ENCODE peak calls at places on chromosomes 6 and 20, in nine cellular contexts. One of them, this sample, is unnamed. For H3K36me3, the result is how much of the 10 kb centered on the place peaks cover.

GRCh38 chr6:10521104-10521808 is at the start of gene GCNT2:
- DNase-seq in cardiac muscle cell: peak
- DNase-seq in effector memory CD4-positive, alpha-beta T cell: no peak
- DNase-seq in IMR-90: peak
- DNase-seq in aorta: no peak
- DNase-seq in suprapubic skin: no peak
- DNase-seq in lung: peak
- DNase-seq in tibial artery: no peak
- DNase-seq in H1: peak
- DNase-seq in this sample: peak

GRCh38 chr6:147322299-147323162 is 118.3 kb downstream of the STXBP5 start:
- DNase-seq in cardiac muscle cell: peak
- DNase-seq in effector memory CD4-positive, alpha-beta T cell: no peak
- DNase-seq in IMR-90: peak
- DNase-seq in aorta: no peak
- DNase-seq in suprapubic skin: no peak
- DNase-seq in lung: no peak
- DNase-seq in tibial artery: no peak
- DNase-seq in H1: no peak
- DNase-seq in this sample: no peak

GRCh38 chr20:37007898-37008649 is 56.6 kb upstream of the SAMHD1 start:
- DNase-seq in cardiac muscle cell: peak
- DNase-seq in effector memory CD4-positive, alpha-beta T cell: no peak
- DNase-seq in IMR-90: peak
- DNase-seq in aorta: no peak
- DNase-seq in suprapubic skin: no peak
- DNase-seq in lung: no peak
- DNase-seq in tibial artery: no peak
- DNase-seq in H1: no peak
- DNase-seq in this sample: no peak

GRCh38 chr6:42726026-42726425 is 3.6 kb upstream of the PRPH2 start:
- DNase-seq in cardiac muscle cell: no peak
- DNase-seq in effector memory CD4-positive, alpha-beta T cell: no peak
- DNase-seq in IMR-90: no peak
- DNase-seq in aorta: no peak
- DNase-seq in suprapubic skin: no peak
- DNase-seq in lung: no peak
- DNase-seq in tibial artery: no peak
- DNase-seq in H1: no peak
- DNase-seq in this sample: no peak

GRCh38 chr20:12723811-12724210 is 285.0 kb upstream of the SPTLC3 start:
- DNase-seq in cardiac muscle cell: no peak
- DNase-seq in effector memory CD4-positive, alpha-beta T cell: no peak
- DNase-seq in IMR-90: no peak
- DNase-seq in aorta: no peak
- DNase-seq in suprapubic skin: no peak
- DNase-seq in lung: no peak
- DNase-seq in tibial artery: no peak
- DNase-seq in H1: no peak
- DNase-seq in this sample: no peak

GRCh38 chr20:3836132-3836531 is 10.5 kb upstream of the MAVS start:
- DNase-seq in cardiac muscle cell: no peak
- DNase-seq in effector memory CD4-positive, alpha-beta T cell: no peak
- DNase-seq in IMR-90: no peak
- DNase-seq in aorta: no peak
- DNase-seq in suprapubic skin: no peak
- DNase-seq in lung: no peak
- DNase-seq in tibial artery: no peak
- DNase-seq in H1: no peak
- DNase-seq in this sample: no peak

GRCh38 chr6:83221886-83222479 is 28.8 kb downstream of the RWDD2A start:
- DNase-seq in cardiac muscle cell: peak
- DNase-seq in effector memory CD4-positive, alpha-beta T cell: no peak
- DNase-seq in IMR-90: peak
- DNase-seq in aorta: no peak
- DNase-seq in suprapubic skin: no peak
- DNase-seq in lung: no peak
- DNase-seq in tibial artery: no peak
- DNase-seq in H1: no peak
- DNase-seq in this sample: no peak

GRCh38 chr6:97437087-97437486 is 154.1 kb upstream of the MMS22L start:
- DNase-seq in cardiac muscle cell: peak
- DNase-seq in effector memory CD4-positive, alpha-beta T cell: no peak
- DNase-seq in IMR-90: peak
- DNase-seq in aorta: no peak
- DNase-seq in suprapubic skin: no peak
- DNase-seq in lung: no peak
- DNase-seq in tibial artery: no peak
- DNase-seq in H1: no peak
- DNase-seq in this sample: peak

GRCh38 chr6:18034798-18035202 is 47.4 kb upstream of the KIF13A start:
- DNase-seq in cardiac muscle cell: peak
- DNase-seq in effector memory CD4-positive, alpha-beta T cell: no peak
- DNase-seq in IMR-90: peak
- DNase-seq in aorta: no peak
- DNase-seq in suprapubic skin: no peak
- DNase-seq in lung: no peak
- DNase-seq in tibial artery: no peak
- DNase-seq in H1: no peak
- DNase-seq in this sample: no peak

GRCh38 chr6:101392561-101393230 is 812 bp upstream of the GRIK2 start:
- DNase-seq in cardiac muscle cell: no peak
- DNase-seq in effector memory CD4-positive, alpha-beta T cell: no peak
- DNase-seq in IMR-90: no peak
- DNase-seq in aorta: no peak
- DNase-seq in suprapubic skin: no peak
- DNase-seq in lung: no peak
- DNase-seq in tibial artery: no peak
- DNase-seq in H1: no peak
- DNase-seq in this sample: no peak

GRCh38 chr6:101396552-101397173 is 3.2 kb downstream of the GRIK2 start:
- DNase-seq in cardiac muscle cell: peak
- DNase-seq in effector memory CD4-positive, alpha-beta T cell: no peak
- DNase-seq in IMR-90: peak
- DNase-seq in aorta: peak
- DNase-seq in suprapubic skin: no peak
- DNase-seq in lung: peak
- DNase-seq in tibial artery: no peak
- DNase-seq in H1: no peak
- DNase-seq in this sample: no peak

GRCh38 chr6:101395345-101395744 is 1.8 kb downstream of the GRIK2 start:
- DNase-seq in cardiac muscle cell: no peak
- DNase-seq in effector memory CD4-positive, alpha-beta T cell: no peak
- DNase-seq in IMR-90: no peak
- DNase-seq in aorta: no peak
- DNase-seq in suprapubic skin: no peak
- DNase-seq in lung: no peak
- DNase-seq in tibial artery: no peak
- DNase-seq in H1: no peak
- DNase-seq in this sample: no peak

GRCh38 chr6:101393291-101394251 is at the start of gene GRIK2:
- DNase-seq in cardiac muscle cell: peak
- DNase-seq in effector memory CD4-positive, alpha-beta T cell: no peak
- DNase-seq in IMR-90: peak
- DNase-seq in aorta: no peak
- DNase-seq in suprapubic skin: no peak
- DNase-seq in lung: no peak
- DNase-seq in tibial artery: no peak
- DNase-seq in H1: no peak
- DNase-seq in this sample: no peak

GRCh38 chr6:101391772-101392560 is 1.5 kb upstream of the GRIK2 start:
- DNase-seq in cardiac muscle cell: no peak
- DNase-seq in effector memory CD4-positive, alpha-beta T cell: no peak
- DNase-seq in IMR-90: no peak
- DNase-seq in aorta: no peak
- DNase-seq in suprapubic skin: no peak
- DNase-seq in lung: no peak
- DNase-seq in tibial artery: no peak
- DNase-seq in H1: no peak
- DNase-seq in this sample: no peak
- H3K4me3 ChIP-seq in cardiac muscle cell: no peak
- H3K4me3 ChIP-seq in effector memory CD4-positive, alpha-beta T cell: no peak
- H3K4me3 ChIP-seq in IMR-90: peak
- H3K4me3 ChIP-seq in aorta: no peak
- H3K4me3 ChIP-seq in suprapubic skin: peak
- H3K4me3 ChIP-seq in lung: no peak
- H3K4me3 ChIP-seq in tibial artery: no peak
- H3K4me3 ChIP-seq in H1: peak
- H3K4me3 ChIP-seq in this sample: peak

DNA sequence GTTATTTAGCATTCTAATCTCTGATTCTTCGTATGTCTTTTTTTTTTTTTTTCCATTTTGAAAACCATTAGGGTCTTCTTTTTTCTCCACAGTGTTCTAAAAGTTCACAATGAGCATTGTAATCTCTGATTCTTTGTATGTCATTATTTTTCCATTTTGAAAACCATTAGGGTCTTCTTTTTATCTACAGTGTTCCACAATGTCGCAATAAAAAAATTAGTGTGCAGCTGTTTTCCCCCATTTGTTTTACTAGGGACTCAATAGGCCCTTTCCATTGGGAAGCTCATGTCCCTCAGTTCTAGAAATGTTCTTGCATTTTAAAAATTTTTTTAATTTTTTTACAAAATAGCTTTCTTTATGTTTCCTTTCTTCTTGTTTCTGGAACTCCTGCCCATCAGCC is 64.2 kb downstream of the RNF182 start:
- DNase-seq in cardiac muscle cell: no peak
- DNase-seq in effector memory CD4-positive, alpha-beta T cell: no peak
- DNase-seq in IMR-90: no peak
- DNase-seq in aorta: no peak
- DNase-seq in suprapubic skin: no peak
- DNase-seq in lung: no peak
- DNase-seq in tibial artery: no peak
- DNase-seq in H1: no peak
- DNase-seq in this sample: no peak
- H3K27ac ChIP-seq in cardiac muscle cell: no peak
- H3K27ac ChIP-seq in effector memory CD4-positive, alpha-beta T cell: no peak
- H3K27ac ChIP-seq in IMR-90: no peak
- H3K27ac ChIP-seq in aorta: no peak
- H3K27ac ChIP-seq in suprapubic skin: no peak
- H3K27ac ChIP-seq in lung: no peak
- H3K27ac ChIP-seq in tibial artery: no peak
- H3K27ac ChIP-seq in H1: no peak
- H3K27ac ChIP-seq in this sample: no peak

DNA sequence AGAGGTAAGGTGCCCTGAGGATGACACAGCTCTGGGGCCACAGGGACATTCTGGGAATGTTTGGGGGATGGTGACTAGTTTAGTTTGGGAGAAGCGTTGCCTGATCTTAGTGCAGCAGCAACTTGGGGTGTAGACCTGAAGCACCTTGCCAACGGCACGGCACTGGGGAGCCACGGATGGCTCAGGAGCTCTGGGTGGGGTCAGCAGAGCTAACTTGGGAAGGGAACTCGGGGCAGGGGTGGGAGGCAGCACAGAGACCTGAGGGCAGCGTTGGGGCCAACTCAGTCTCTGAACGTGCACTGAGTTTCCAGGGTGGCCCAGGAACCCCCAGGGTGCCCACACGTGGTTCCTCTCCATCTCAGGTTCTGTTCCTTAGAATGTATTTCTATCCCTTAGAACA is 14.9 kb downstream of the THBS2 start:
- DNase-seq in cardiac muscle cell: no peak
- DNase-seq in effector memory CD4-positive, alpha-beta T cell: no peak
- DNase-seq in IMR-90: no peak
- DNase-seq in aorta: peak
- DNase-seq in suprapubic skin: no peak
- DNase-seq in lung: no peak
- DNase-seq in tibial artery: no peak
- DNase-seq in H1: no peak
- DNase-seq in this sample: no peak
- H3K36me3 ChIP-seq in cardiac muscle cell: under half
- H3K36me3 ChIP-seq in effector memory CD4-positive, alpha-beta T cell: under half
- H3K36me3 ChIP-seq in IMR-90: under half
- H3K36me3 ChIP-seq in aorta: under half
- H3K36me3 ChIP-seq in suprapubic skin: under half
- H3K36me3 ChIP-seq in lung: under half
- H3K36me3 ChIP-seq in tibial artery: under half
- H3K36me3 ChIP-seq in H1: under half
- H3K36me3 ChIP-seq in this sample: under half

DNA sequence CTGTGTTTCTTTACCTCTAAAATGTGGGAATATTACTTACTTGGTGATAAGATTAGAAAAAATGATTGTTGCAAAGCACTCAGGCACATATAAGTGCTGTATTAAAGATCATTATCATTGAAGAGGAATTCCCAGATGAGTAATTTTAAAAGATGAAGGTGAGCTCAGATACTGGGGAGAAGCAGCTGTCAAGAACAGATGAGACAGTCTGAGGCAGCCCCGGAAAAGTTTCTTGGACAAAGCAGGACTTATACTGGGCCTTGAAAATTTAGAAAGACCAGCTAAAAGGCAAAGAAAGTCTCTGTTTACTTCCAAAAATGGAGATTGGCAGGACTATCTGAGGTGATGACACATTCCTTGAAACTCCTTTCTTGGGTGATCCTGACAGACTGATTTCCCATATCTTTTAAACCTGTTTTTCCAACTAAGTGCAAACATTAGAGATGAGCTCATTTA is 93.8 kb upstream of the MARCKS start:
- DNase-seq in cardiac muscle cell: no peak
- DNase-seq in effector memory CD4-positive, alpha-beta T cell: no peak
- DNase-seq in IMR-90: peak
- DNase-seq in aorta: no peak
- DNase-seq in suprapubic skin: no peak
- DNase-seq in lung: no peak
- DNase-seq in tibial artery: no peak
- DNase-seq in H1: no peak
- DNase-seq in this sample: no peak
- H3K4me3 ChIP-seq in cardiac muscle cell: no peak
- H3K4me3 ChIP-seq in effector memory CD4-positive, alpha-beta T cell: no peak
- H3K4me3 ChIP-seq in IMR-90: no peak
- H3K4me3 ChIP-seq in aorta: no peak
- H3K4me3 ChIP-seq in suprapubic skin: no peak
- H3K4me3 ChIP-seq in lung: no peak
- H3K4me3 ChIP-seq in tibial artery: no peak
- H3K4me3 ChIP-seq in H1: no peak
- H3K4me3 ChIP-seq in this sample: no peak